ENCODE peak calls at places on chromosomes 16 and 17, in nine cellular contexts. H is astrocyte of the spinal cord, M is pancreas, C is spleen, S is thoracic aorta, Z is cardiac fibroblast, X is cardiac muscle cell, A is tibial nerve, U is fibroblast of the aortic adventitia. K is an unnamed sample.

GRCh38 chr16:50708373-50709060 is 15.1 kb downstream of the NOD2 start:
- DNase-seq in H (no peak), M (no peak), C (no peak), S (no peak), Z (no peak), X (no peak), A (no peak), U (no peak), K (no peak)

GRCh38 chr16:81461243-81461642 is 16.6 kb downstream of the CMIP start:
- DNase-seq in H (no peak), M (no peak), C (no peak), S (no peak), Z (no peak), X (no peak), A (no peak), U (no peak), K (no peak)

GRCh38 chr17:48307814-48308411 is 122.1 kb downstream of the SKAP1 start:
- DNase-seq in H (peak), M (peak), C (peak), S (no peak), Z (peak), X (peak), A (no peak), U (peak), K (peak)

GRCh38 chr17:82900741-82901140 is 60.9 kb upstream of the ZNF750 start:
- DNase-seq in H (peak), M (peak), C (no peak), S (no peak), Z (no peak), X (no peak), A (no peak), U (no peak), K (no peak)

GRCh38 chr17:58911741-58912343 is 156.2 kb downstream of the PPM1E start:
- DNase-seq in H (no peak), M (no peak), C (no peak), S (no peak), Z (no peak), X (no peak), A (no peak), U (no peak), K (no peak)

GRCh38 chr16:76639685-76640289 is 362.6 kb downstream of the CNTNAP4 start:
- DNase-seq in H (peak), M (no peak), C (no peak), S (no peak), Z (peak), X (peak), A (no peak), U (peak), K (no peak)

GRCh38 chr16:72558501-72558900 is 386.5 kb upstream of the PMFBP1 start:
- DNase-seq in H (no peak), M (no peak), C (no peak), S (no peak), Z (no peak), X (no peak), A (no peak), U (no peak), K (no peak)

GRCh38 chr16:23072769-23073549 is 76.3 kb downstream of the USP31 start:
- DNase-seq in H (peak), M (no peak), C (no peak), S (no peak), Z (peak), X (no peak), A (no peak), U (peak), K (no peak)

GRCh38 chr17:48100591-48101011 is 677 bp downstream of the CBX1 start:
- DNase-seq in H (peak), M (peak), C (no peak), S (no peak), Z (peak), X (peak), A (no peak), U (peak), K (peak)

GRCh38 chr16:10240854-10241613 is 58.8 kb upstream of the GRIN2A start:
- DNase-seq in H (no peak), M (no peak), C (no peak), S (no peak), Z (no peak), X (no peak), A (no peak), U (no peak), K (no peak)

GRCh38 chr17:67613961-67614360 is 103.8 kb upstream of the NOL11 start:
- DNase-seq in H (no peak), M (no peak), C (no peak), S (no peak), Z (no peak), X (no peak), A (no peak), U (no peak), K (no peak)

GRCh38 chr16:48201515-48202201 is 42.4 kb upstream of the LONP2 start:
- DNase-seq in H (no peak), M (no peak), C (no peak), S (no peak), Z (no peak), X (no peak), A (no peak), U (no peak), K (no peak)

GRCh38 chr16:14249291-14250032 is 178.3 kb downstream of the MRTFB start:
- DNase-seq in H (peak), M (no peak), C (no peak), S (no peak), Z (peak), X (peak), A (peak), U (peak), K (no peak)

GRCh38 chr16:31674686-31675085 is 147.0 kb downstream of the AHSP start:
- DNase-seq in H (no peak), M (no peak), C (no peak), S (no peak), Z (no peak), X (no peak), A (no peak), U (no peak), K (no peak)

GRCh38 chr17:81398170-81398854 is 3.1 kb downstream of the BAHCC1 start:
- DNase-seq in H (peak), M (peak), C (no peak), S (no peak), Z (peak), X (peak), A (no peak), U (no peak), K (no peak)

GRCh38 chr17:19447085-19447583 is 36.1 kb downstream of the RNF112 start:
- DNase-seq in H (peak), M (no peak), C (no peak), S (peak), Z (peak), X (peak), A (peak), U (peak), K (peak)

GRCh38 chr17:74796211-74796610 is 20.1 kb upstream of the NAT9 start:
- DNase-seq in H (no peak), M (no peak), C (no peak), S (no peak), Z (no peak), X (no peak), A (no peak), U (no peak), K (no peak)

GRCh38 chr16:57738844-57739243 is 3.3 kb downstream of the KATNB1 start:
- DNase-seq in H (no peak), M (no peak), C (no peak), S (no peak), Z (no peak), X (no peak), A (no peak), U (no peak), K (no peak)

GRCh38 chr16:57735755-57736418 is at the start of gene KATNB1:
- DNase-seq in H (no peak), M (peak), C (no peak), S (no peak), Z (no peak), X (peak), A (no peak), U (no peak), K (no peak)

GRCh38 chr16:57734925-57735754 is 430 bp upstream of the KATNB1 start:
- DNase-seq in H (peak), M (peak), C (peak), S (peak), Z (peak), X (peak), A (peak), U (peak), K (peak)

GRCh38 chr16:57734308-57734924 is 1.2 kb upstream of the KATNB1 start:
- DNase-seq in H (no peak), M (peak), C (peak), S (no peak), Z (no peak), X (no peak), A (no peak), U (no peak), K (no peak)

DNA sequence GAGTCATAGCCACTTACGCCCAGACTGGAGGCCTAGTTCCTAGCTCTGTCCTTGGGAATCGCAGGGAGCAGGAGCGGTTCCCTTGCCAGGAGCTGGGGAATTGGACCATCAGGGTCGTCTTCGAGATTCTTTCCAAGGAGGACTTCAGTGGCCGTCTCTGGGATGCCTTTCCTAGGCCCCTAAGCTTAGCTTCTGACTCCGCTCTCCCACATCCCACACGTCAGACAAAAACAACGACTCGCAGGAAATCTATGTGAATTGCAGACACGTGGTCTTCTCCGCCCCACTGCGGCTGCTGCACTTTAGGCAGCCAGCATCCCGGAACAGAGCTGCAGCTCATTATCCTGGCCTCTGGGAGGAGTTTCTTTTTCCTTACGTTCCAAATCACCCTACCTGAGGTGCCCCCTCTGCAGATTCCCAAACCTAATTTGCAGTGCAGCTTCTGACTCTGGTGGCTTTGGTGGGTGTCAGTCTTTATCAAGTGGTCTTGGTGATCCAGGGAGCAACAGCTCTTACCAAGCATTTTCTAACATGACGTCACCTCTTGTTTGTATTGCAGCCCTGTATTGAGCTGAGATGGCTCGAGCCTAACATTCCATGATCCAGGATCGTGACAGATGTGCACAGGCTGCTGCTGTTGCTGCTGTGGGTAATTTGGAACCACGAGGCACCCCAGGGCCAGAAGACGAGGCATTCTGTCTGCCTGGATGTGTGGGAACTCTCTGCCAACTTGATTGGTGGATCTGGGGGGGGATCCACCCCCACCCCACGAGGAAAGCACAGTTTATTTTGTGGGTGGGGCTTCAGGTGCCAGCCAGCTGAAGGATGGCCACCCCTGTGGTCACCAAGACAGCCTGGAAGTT is 1.1 kb downstream of the KATNB1 start:
- DNase-seq in H (peak), M (peak), C (peak), S (no peak), Z (peak), X (peak), A (no peak), U (peak), K (peak)
- TF ChIP-seq CTCF in H (peak), M (no peak), C (peak), S (no peak), Z (peak), X (peak), A (no peak), U (peak), K (peak)

DNA sequence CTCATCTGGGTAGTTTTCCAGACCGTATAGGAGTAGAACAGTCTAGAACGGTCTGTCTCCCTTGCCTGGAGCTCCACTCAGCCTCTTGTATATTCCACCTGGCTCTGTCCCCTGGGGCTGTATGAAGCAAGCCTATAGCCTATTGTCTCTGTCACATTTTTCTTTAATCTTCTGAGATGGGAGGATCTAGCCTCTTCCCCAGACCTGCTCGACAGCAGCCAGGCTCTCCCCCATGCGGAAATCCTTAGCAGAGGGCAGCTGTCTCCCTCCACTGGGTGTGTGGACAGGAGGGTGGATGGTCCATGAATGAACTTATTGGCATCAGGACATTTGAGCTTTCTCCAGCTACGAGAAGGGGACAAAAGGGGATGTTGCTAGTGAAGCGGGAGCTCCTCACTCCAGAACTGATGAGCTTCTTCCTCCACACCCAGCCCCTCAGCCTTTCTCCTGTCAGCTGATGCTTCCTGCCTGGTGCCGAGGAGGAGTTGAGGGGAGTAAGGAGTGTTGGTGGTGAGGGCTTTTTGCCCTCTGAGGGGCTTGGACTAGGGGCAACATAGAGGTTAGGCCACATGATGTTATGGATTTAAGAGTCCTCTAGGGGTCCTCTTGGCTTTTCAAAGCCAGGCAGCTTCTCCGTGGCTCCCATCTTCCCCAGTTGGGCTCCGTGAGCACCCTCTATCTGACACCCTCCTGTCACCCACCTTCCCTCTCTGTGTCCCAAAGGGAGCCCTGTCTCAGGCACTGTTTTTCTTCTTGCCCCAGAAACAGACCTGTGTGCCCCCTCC is 28.0 kb downstream of the ARHGAP23 start:
- DNase-seq in H (no peak), M (no peak), C (no peak), S (no peak), Z (no peak), X (no peak), A (no peak), U (no peak), K (no peak)
- H3K4me3 ChIP-seq in H (no peak), M (no peak), C (peak), S (no peak), Z (no peak), X (no peak), A (no peak), U (no peak), K (peak)

DNA sequence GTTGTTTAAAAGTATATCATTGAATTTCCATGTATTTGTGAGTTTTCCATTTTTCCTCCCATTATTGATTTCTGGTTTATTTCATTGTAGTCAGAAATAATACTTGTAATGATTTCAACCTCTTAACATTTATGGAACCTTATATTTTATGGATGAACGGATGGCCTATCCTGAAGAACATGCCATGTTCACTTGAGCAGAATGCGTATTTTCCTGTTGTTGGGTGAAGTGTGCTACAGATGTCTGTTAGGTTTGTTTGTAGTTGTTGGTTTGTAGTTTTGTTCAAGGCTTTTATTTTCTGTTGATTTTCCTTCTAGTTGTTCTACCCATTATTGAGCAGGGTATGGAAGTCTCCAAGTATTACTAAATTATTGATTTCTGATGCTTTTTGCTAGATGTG is 107.2 kb upstream of the NACA2 start:
- DNase-seq in H (no peak), M (no peak), C (no peak), S (no peak), Z (no peak), X (no peak), A (no peak), U (no peak), K (no peak)
- TF ChIP-seq CTCF in H (no peak), M (no peak), C (no peak), S (no peak), Z (no peak), X (no peak), A (no peak), U (no peak), K (no peak)

DNA sequence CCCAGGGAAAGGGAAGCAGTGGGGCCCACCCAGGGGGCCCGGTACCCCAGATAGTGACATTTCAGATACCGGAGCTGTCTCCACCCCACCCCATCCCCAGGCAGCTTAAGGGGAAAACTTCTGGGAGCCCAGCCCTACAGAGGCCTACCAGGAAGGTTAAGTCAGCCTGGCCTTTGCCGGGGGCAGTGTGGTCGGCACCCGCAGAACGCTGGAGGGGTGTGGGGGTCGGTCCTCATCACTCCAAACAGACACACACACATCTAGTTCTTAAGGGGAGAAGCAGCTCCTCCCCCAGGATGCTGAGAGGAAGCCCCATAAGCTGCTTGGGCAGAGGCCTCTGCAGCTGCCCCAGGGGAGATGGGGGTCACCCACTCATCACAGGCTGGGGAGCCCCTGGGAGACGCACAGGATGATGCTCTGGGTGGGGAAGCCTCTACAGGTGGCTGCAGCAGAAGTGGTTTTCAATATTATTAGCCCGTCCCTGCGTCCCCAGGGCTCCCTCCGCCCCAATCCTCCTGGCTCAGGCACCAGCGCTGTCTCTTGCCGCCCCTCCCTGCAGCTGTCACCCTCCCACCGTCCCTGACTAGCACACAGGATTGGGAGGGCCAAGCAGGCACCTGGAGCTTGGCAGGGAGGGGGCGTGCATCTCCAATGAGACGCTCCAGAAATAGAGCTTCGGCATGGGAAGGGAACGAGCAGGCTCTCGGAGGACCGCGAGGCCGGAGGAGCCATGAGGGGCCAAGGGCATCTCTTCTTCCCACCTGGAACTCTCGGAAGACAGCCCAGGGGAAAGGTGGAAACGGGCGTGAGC is 1.4 kb upstream of the ABR start:
- DNase-seq in H (no peak), M (no peak), C (peak), S (no peak), Z (no peak), X (peak), A (no peak), U (no peak), K (no peak)
- H3K4me3 ChIP-seq in H (no peak), M (no peak), C (no peak), S (no peak), Z (no peak), X (no peak), A (no peak), U (no peak), K (no peak)

GRCh38 chr16:59236804-59237463 is 502.8 kb upstream of the GOT2 start:
- DNase-seq in H (no peak), M (no peak), C (no peak), S (no peak), Z (no peak), X (no peak), A (no peak), U (no peak), K (no peak)
- TF ChIP-seq CTCF in H (no peak), M (no peak), C (no peak), S (no peak), Z (no peak), X (no peak), A (no peak), U (no peak), K (no peak)

GRCh38 chr17:6948562-6948961 is 47.3 kb upstream of the ALOX12 start:
- DNase-seq in H (no peak), M (no peak), C (no peak), S (no peak), Z (no peak), X (no peak), A (no peak), U (no peak), K (no peak)
- H3K4me3 ChIP-seq in H (no peak), M (no peak), C (no peak), S (no peak), Z (no peak), X (no peak), A (no peak), U (no peak), K (no peak)

K was measured in AG04450.